ENCODE peak calls at places on chromosomes 5 and 9, in nine cellular contexts. K, X, T, Q, J, S, D, E and F are unnamed samples. For H3K4me1, the result is how much of the 10 kb centered on the place peaks cover.

GRCh38 chr5:114010362-114010761 is 351.5 kb upstream of the KCNN2 start:
- DNase-seq in K (peak), X (no peak), T (no peak), Q (no peak), J (no peak), S (no peak), D (no peak), E (no peak), F (no peak)

GRCh38 chr5:119393746-119394145 is 37.9 kb downstream of the TNFAIP8 start:
- DNase-seq in K (peak), X (no peak), T (no peak), Q (no peak), J (no peak), S (no peak), D (no peak), E (no peak), F (no peak)

GRCh38 chr9:36029765-36030528 is 6.8 kb upstream of the RECK start:
- DNase-seq in K (peak), X (no peak), T (no peak), Q (no peak), J (no peak), S (no peak), D (no peak), E (no peak), F (no peak)

GRCh38 chr5:135599421-135600140 is 20.8 kb upstream of the CXCL14 start:
- DNase-seq in K (no peak), X (no peak), T (no peak), Q (no peak), J (no peak), S (no peak), D (no peak), E (no peak), F (no peak)

GRCh38 chr5:82147860-82148573 is 130.1 kb downstream of the RPS23 start:
- DNase-seq in K (peak), X (no peak), T (no peak), Q (no peak), J (no peak), S (no peak), D (no peak), E (no peak), F (no peak)

GRCh38 chr5:179797741-179798140 is 4.0 kb downstream of the LTC4S start:
- DNase-seq in K (no peak), X (no peak), T (no peak), Q (no peak), J (peak), S (no peak), D (peak), E (no peak), F (no peak)

GRCh38 chr9:84170521-84171141 is 169.9 kb downstream of the SLC28A3 start:
- DNase-seq in K (peak), X (peak), T (peak), Q (peak), J (no peak), S (peak), D (peak), E (peak), F (peak)

GRCh38 chr5:173866249-173867172 is 21.6 kb upstream of the CPEB4 start:
- DNase-seq in K (no peak), X (no peak), T (no peak), Q (no peak), J (peak), S (no peak), D (no peak), E (no peak), F (no peak)

GRCh38 chr5:5374034-5374715 is 48.3 kb upstream of the ICE1 start:
- DNase-seq in K (peak), X (no peak), T (no peak), Q (peak), J (no peak), S (no peak), D (no peak), E (no peak), F (no peak)

GRCh38 chr5:59529286-59529685 is 364.2 kb downstream of the PDE4D start:
- DNase-seq in K (no peak), X (no peak), T (no peak), Q (no peak), J (no peak), S (no peak), D (no peak), E (no peak), F (no peak)

GRCh38 chr9:2469681-2470141 is 151.9 kb upstream of the VLDLR start:
- DNase-seq in K (peak), X (no peak), T (peak), Q (peak), J (no peak), S (no peak), D (peak), E (no peak), F (no peak)

GRCh38 chr9:86337469-86338107 is 16.6 kb downstream of the TUT7 start:
- DNase-seq in K (no peak), X (no peak), T (no peak), Q (no peak), J (no peak), S (no peak), D (no peak), E (no peak), F (no peak)

GRCh38 chr9:133509179-133510083 is 15.3 kb downstream of the MYMK start:
- DNase-seq in K (no peak), X (no peak), T (no peak), Q (no peak), J (peak), S (no peak), D (no peak), E (peak), F (no peak)

GRCh38 chr5:133783481-133783880 is 171.1 kb upstream of the FSTL4 start:
- DNase-seq in K (no peak), X (no peak), T (no peak), Q (no peak), J (no peak), S (no peak), D (no peak), E (no peak), F (no peak)

GRCh38 chr5:169218862-169219261 is 82.1 kb downstream of the SLIT3 start:
- DNase-seq in K (no peak), X (peak), T (no peak), Q (no peak), J (no peak), S (no peak), D (no peak), E (peak), F (no peak)

GRCh38 chr9:4305065-4305481 is 5.2 kb upstream of the GLIS3 start:
- DNase-seq in K (no peak), X (peak), T (no peak), Q (no peak), J (peak), S (no peak), D (no peak), E (no peak), F (no peak)

GRCh38 chr9:34370970-34371880 is 5.5 kb downstream of the MYORG start:
- DNase-seq in K (no peak), X (no peak), T (no peak), Q (no peak), J (no peak), S (no peak), D (no peak), E (no peak), F (no peak)

GRCh38 chr9:105713939-105714331 is 19.6 kb downstream of the TMEM38B start:
- DNase-seq in K (no peak), X (no peak), T (no peak), Q (no peak), J (no peak), S (no peak), D (no peak), E (no peak), F (no peak)

GRCh38 chr9:97910273-97910844 is 11.9 kb downstream of the TRMO start:
- DNase-seq in K (no peak), X (no peak), T (no peak), Q (no peak), J (no peak), S (no peak), D (no peak), E (no peak), F (no peak)

GRCh38 chr9:114805670-114806551 is at the start of gene TNFSF15:
- DNase-seq in K (peak), X (peak), T (no peak), Q (no peak), J (peak), S (no peak), D (peak), E (peak), F (peak)

GRCh38 chr5:152711996-152712395 is 306.9 kb upstream of the NMUR2 start:
- DNase-seq in K (no peak), X (no peak), T (no peak), Q (no peak), J (no peak), S (no peak), D (no peak), E (no peak), F (no peak)

GRCh38 chr5:142922223-142922952 is 152.2 kb downstream of the ARHGAP26 start:
- DNase-seq in K (peak), X (peak), T (no peak), Q (no peak), J (no peak), S (no peak), D (no peak), E (no peak), F (no peak)

GRCh38 chr5:139177809-139178581 is 20.2 kb downstream of the SIL1 start:
- DNase-seq in K (peak), X (no peak), T (no peak), Q (peak), J (peak), S (no peak), D (no peak), E (peak), F (no peak)

GRCh38 chr9:120474579-120475243 is 105.3 kb downstream of the CDK5RAP2 start:
- DNase-seq in K (peak), X (no peak), T (no peak), Q (no peak), J (no peak), S (no peak), D (no peak), E (no peak), F (no peak)

GRCh38 chr5:180213256-180213600 is 4.2 kb upstream of the RASGEF1C start:
- DNase-seq in K (no peak), X (no peak), T (no peak), Q (no peak), J (no peak), S (no peak), D (no peak), E (no peak), F (no peak)

GRCh38 chr5:91219803-91220371 is 163.2 kb downstream of the ARRDC3 start:
- DNase-seq in K (peak), X (no peak), T (no peak), Q (no peak), J (no peak), S (peak), D (no peak), E (no peak), F (no peak)

GRCh38 chr5:103444333-103445038 is 118.1 kb downstream of the NUDT12 start:
- DNase-seq in K (no peak), X (no peak), T (no peak), Q (no peak), J (no peak), S (no peak), D (no peak), E (peak), F (peak)

GRCh38 chr5:103755974-103756373 is 193.4 kb upstream of the NUDT12 start:
- DNase-seq in K (no peak), X (no peak), T (no peak), Q (no peak), J (no peak), S (no peak), D (no peak), E (no peak), F (no peak)

GRCh38 chr5:143892908-143893307 is 80.9 kb downstream of the HMHB1 start:
- DNase-seq in K (no peak), X (no peak), T (no peak), Q (no peak), J (no peak), S (no peak), D (no peak), E (no peak), F (no peak)

GRCh38 chr5:95858023-95858461 is 35.5 kb upstream of the GLRX start:
- DNase-seq in K (peak), X (peak), T (peak), Q (no peak), J (no peak), S (no peak), D (peak), E (no peak), F (no peak)

GRCh38 chr9:74874220-74874619 is 13.5 kb downstream of the TRPM6 start:
- DNase-seq in K (no peak), X (no peak), T (no peak), Q (no peak), J (no peak), S (no peak), D (no peak), E (no peak), F (no peak)

GRCh38 chr5:31640024-31640423 is 1.1 kb downstream of the PDZD2 start:
- DNase-seq in K (no peak), X (no peak), T (no peak), Q (peak), J (no peak), S (no peak), D (no peak), E (no peak), F (no peak)

GRCh38 chr5:27290166-27290565 is 251.8 kb upstream of the CDH9 start:
- DNase-seq in K (no peak), X (no peak), T (no peak), Q (no peak), J (no peak), S (no peak), D (no peak), E (no peak), F (no peak)

GRCh38 chr5:159915913-159916840 is at the start of gene ADRA1B:
- DNase-seq in K (peak), X (peak), T (peak), Q (peak), J (peak), S (no peak), D (peak), E (peak), F (peak)

DNA sequence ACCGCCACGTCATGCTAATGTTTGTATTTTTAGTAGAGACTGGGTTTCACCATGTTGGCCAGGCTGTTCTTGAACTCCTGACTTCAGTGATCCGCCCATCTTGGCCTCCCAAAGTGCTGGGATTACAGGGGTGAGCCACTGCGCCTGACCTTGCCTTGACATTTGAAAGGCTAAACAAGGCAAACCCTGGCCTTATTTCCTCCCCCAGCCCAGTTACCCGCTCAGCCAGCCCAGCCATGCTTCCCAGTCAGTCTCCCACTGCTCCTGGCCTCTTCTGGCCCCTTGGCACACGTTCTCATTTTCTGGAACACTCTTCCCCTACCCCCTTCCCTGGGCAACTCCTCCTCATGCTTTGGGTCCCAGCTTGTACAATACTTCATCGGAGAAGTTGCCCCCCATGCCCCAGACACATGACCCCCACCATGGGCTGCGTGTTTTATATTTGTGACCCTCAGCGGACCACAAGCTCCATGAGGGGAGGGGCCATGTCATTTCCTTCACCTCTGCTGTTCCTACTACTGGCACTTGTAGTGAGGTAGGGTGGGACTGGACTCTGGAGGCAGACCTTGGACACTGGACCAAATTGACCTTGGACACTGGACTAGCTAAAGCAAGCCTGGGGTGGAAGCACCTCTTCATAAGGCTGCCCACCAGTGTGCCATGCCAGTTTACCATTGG is 94.4 kb upstream of the IER5L start:
- DNase-seq in K (no peak), X (no peak), T (peak), Q (no peak), J (peak), S (no peak), D (peak), E (no peak), F (no peak)
- H3K4me1 ChIP-seq in K (under half), X (under half), T (under half), Q (under half), J (under half), S (under half), D (under half), E (under half), F (under half)

DNA sequence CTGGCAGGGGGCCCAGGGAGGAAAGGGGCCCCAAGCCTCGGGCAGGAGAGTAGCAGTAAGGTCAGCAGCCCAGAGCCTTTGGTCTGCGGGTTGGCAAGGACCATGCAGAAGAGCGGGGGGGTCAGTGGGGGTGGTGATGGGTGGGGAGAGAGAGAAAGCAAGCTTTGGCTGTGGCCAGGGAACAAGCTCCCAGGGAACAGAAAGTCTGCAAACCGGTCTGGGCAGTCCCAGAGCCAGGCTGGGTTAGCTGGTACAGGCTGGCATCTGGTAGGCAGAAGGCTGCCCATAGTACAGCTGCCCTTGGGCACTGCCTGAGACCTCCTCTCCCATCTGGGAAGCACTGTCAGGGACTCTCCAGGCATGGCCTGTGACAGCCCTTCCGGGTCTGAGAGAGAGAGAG is 10.5 kb upstream of the EPB41L4B start:
- DNase-seq in K (no peak), X (no peak), T (no peak), Q (peak), J (peak), S (no peak), D (peak), E (peak), F (peak)
- TF ChIP-seq POLR2A in K (no peak), X (no peak), T (no peak), Q (no peak), J (no peak), S (no peak), D (no peak), E (no peak), F (no peak)

GRCh38 chr9:109252291-109252690 is 68.6 kb downstream of the EPB41L4B start:
- DNase-seq in K (no peak), X (no peak), T (no peak), Q (no peak), J (no peak), S (no peak), D (no peak), E (no peak), F (no peak)

GRCh38 chr9:109253637-109254284 is 67.1 kb downstream of the EPB41L4B start:
- DNase-seq in K (peak), X (no peak), T (no peak), Q (no peak), J (no peak), S (peak), D (peak), E (peak), F (no peak)

GRCh38 chr9:109253241-109253636 is 67.6 kb downstream of the EPB41L4B start:
- DNase-seq in K (no peak), X (no peak), T (no peak), Q (no peak), J (no peak), S (no peak), D (no peak), E (no peak), F (no peak)

GRCh38 chr9:109255394-109255793 is 65.5 kb downstream of the EPB41L4B start:
- DNase-seq in K (no peak), X (no peak), T (no peak), Q (no peak), J (no peak), S (no peak), D (no peak), E (no peak), F (no peak)

DNA sequence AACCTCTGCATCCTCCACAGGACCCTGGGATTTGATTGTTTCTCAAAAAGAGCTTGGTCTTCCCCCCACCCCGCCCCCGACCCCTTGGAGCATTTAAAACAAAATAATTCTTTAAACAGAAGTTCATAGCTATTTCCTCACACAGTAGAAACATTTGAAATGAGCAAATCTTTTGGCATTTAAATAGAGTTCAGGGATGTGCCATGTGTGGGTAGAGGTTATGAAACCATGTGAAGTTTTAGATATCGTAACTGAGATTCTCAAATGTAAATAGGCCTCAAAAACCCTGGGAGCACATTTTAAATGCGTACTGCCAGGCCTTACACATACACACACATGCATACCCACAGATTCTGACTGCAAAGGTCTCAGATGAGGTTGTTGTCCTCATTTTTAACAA is 66.5 kb downstream of the EPB41L4B start:
- DNase-seq in K (peak), X (no peak), T (no peak), Q (no peak), J (no peak), S (no peak), D (no peak), E (no peak), F (no peak)
- H3K27ac ChIP-seq in K (peak), X (no peak), T (no peak), Q (no peak), J (peak), S (peak), D (peak), E (no peak), F (no peak)

GRCh38 chr9:124221685-124222084 is 36.1 kb upstream of the NEK6 start:
- DNase-seq in K (no peak), X (no peak), T (no peak), Q (no peak), J (peak), S (no peak), D (no peak), E (no peak), F (no peak)
- H3K4me1 ChIP-seq in K (under half), X (half or more), T (under half), Q (under half), J (half or more), S (under half), D (under half), E (under half), F (half or more)

DNA sequence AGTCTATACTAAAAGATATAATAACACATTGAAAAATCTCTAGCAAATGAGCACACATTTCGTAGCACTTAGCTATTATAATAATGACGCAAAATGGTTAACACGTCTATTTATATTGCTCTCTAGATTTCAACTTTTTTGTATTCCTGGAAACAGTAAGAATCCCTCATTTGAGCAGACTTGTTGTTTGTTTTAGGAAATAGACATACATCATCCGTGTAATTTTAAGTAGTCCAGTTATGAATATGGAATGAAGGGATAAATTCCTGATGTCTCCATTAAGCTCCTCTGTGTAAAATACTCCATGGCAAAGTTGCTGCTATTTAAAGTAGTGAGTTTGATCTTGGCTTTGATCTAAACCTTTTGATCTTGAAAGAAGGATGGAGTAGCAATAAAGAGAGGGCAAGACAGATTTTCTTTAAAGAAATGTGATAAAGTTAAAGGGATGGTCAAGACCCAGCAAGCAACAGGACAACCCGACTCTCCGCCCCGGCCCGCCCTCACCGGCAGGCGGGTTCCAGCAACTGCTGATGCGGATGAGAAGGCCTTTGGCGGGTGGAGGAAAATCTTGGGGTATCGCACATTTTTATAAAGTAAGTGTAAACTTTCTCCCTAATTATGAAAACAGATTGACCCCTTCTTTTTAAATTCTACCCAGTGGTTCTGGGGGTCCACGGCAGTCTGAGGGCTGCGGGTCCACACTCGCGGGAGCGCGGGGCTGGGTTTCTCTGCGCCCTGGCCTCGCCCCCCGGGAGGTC is 277.4 kb downstream of the AOPEP start:
- DNase-seq in K (peak), X (peak), T (peak), Q (peak), J (peak), S (no peak), D (peak), E (peak), F (no peak)
- TF ChIP-seq POLR2A in K (no peak), X (no peak), T (no peak), Q (no peak), J (peak), S (no peak), D (peak), E (no peak), F (no peak)

GRCh38 chr5:14406554-14406849 is 175.1 kb upstream of the OTULINL start:
- DNase-seq in K (peak), X (no peak), T (no peak), Q (no peak), J (no peak), S (no peak), D (no peak), E (no peak), F (no peak)
- H3K27ac ChIP-seq in K (peak), X (no peak), T (peak), Q (no peak), J (no peak), S (no peak), D (no peak), E (peak), F (no peak)

GRCh38 chr5:68237715-68238114 is 22.2 kb downstream of the PIK3R1 start:
- DNase-seq in K (no peak), X (no peak), T (no peak), Q (no peak), J (no peak), S (no peak), D (no peak), E (no peak), F (no peak)
- H3K4me1 ChIP-seq in K (under half), X (half or more), T (under half), Q (half or more), J (half or more), S (under half), D (under half), E (under half), F (under half)